ENCODE peak calls at places on chromosomes 16 and 17, in eight cellular contexts. G is nephron progenitor cell, N is LNCaP clone FGC, S is pancreas, D is A549, I is SK-N-SH, B is AG10803, R is HL-60. L is an unnamed sample.

GRCh38 chr17:58516644-58517377 is 2.4 kb upstream of the MTMR4 start:
- DNase-seq in N (no peak), D (no peak), G (no peak), I (no peak), B (no peak), S (no peak), R (no peak), L (no peak)

GRCh38 chr16:90032664-90033346 is 13.5 kb upstream of the DBNDD1 start:
- DNase-seq in I (no peak), R (no peak), N (no peak), D (no peak), S (no peak), G (no peak), B (peak; percentile 49), L (peak; percentile 71)

GRCh38 chr17:57380055-57380356 is 123.7 kb downstream of the MSI2 start:
- DNase-seq in N (no peak), B (no peak), G (no peak), R (no peak), I (no peak), S (no peak), D (no peak), L (no peak)

GRCh38 chr16:2955438-2955778 is 8.7 kb upstream of the KREMEN2 start:
- DNase-seq in N (no peak), S (peak; percentile 69), R (no peak), B (no peak), I (no peak), G (no peak), D (no peak), L (no peak)

GRCh38 chr16:82638095-82638798 is 11.5 kb downstream of the CDH13 start:
- DNase-seq in I (no peak), B (peak; percentile 73), N (no peak), R (no peak), D (no peak), S (no peak), G (no peak), L (peak; percentile 92)

GRCh38 chr17:29091591-29092291 is 48.8 kb downstream of the PIPOX start:
- DNase-seq in N (no peak), R (no peak), G (no peak), B (no peak), S (no peak), D (no peak), I (no peak), L (no peak)

GRCh38 chr16:15958703-15959348 is 9.4 kb downstream of the ABCC1 start:
- DNase-seq in G (no peak), B (no peak), N (no peak), D (no peak), R (no peak), S (no peak), I (no peak), L (no peak)

GRCh38 chr16:57611184-57611583 is 17.2 kb upstream of the ADGRG1 start:
- DNase-seq in R (no peak), D (peak; percentile 47), I (no peak), G (no peak), B (no peak), S (no peak), N (no peak), L (peak; percentile 66)

GRCh38 chr17:7410634-7411426 is 3.2 kb downstream of the NLGN2 start:
- DNase-seq in I (no peak), G (no peak), B (no peak), R (no peak), D (no peak), N (no peak), S (no peak), L (no peak)

GRCh38 chr16:81927561-81928185 is 83.6 kb downstream of the SDR42E1 start:
- DNase-seq in R (no peak), N (no peak), G (no peak), S (no peak), D (no peak), B (no peak), I (no peak), L (no peak)

GRCh38 chr17:50268632-50269287 is 5.5 kb upstream of the TMEM92 start:
- DNase-seq in D (no peak), B (no peak), I (no peak), N (no peak), S (peak; percentile 11), R (no peak), G (no peak), L (peak; percentile 41)

GRCh38 chr16:12470311-12471229 is 333.1 kb downstream of the CPPED1 start:
- DNase-seq in S (no peak), D (no peak), B (no peak), N (no peak), G (no peak), R (no peak), I (no peak), L (peak; percentile 39)

GRCh38 chr17:48560452-48560817 is 15.5 kb upstream of the HOXB2 start:
- DNase-seq in D (no peak), B (no peak), I (no peak), R (no peak), S (no peak), N (no peak), G (peak; percentile 7), L (no peak)

GRCh38 chr17:48558731-48559608 is 14.1 kb upstream of the HOXB2 start:
- DNase-seq in D (no peak), G (no peak), I (no peak), N (no peak), S (no peak), R (no peak), B (no peak), L (no peak)

GRCh38 chr17:48561894-48562810 is 16.0 kb downstream of the HOXB4 start:
- DNase-seq in N (no peak), R (no peak), D (peak; percentile 66), G (peak; percentile 59), S (no peak), B (peak; percentile 60), I (no peak), L (no peak)

GRCh38 chr17:48558057-48558456 is 13.1 kb upstream of the HOXB2 start:
- DNase-seq in B (no peak), S (no peak), R (no peak), D (no peak), G (no peak), N (no peak), I (no peak), L (no peak)

GRCh38 chr17:48559609-48560451 is 14.9 kb upstream of the HOXB2 start:
- DNase-seq in S (no peak), N (no peak), R (no peak), I (no peak), D (no peak), B (no peak), G (peak; percentile 38), L (no peak)
- TF ChIP-seq CTCF in S (no peak), N (no peak), R (no peak), I (no peak), D (no peak), B (no peak), G (no peak), L (no peak)

GRCh38 chr17:14299261-14300093 is 1.4 kb upstream of the HS3ST3B1 start:
- DNase-seq in R (peak; percentile 6), G (peak; percentile 78), N (no peak), I (no peak), S (peak; percentile 78), D (peak; percentile 23), B (peak; percentile 69), L (peak; percentile 61)

GRCh38 chr17:14298221-14298994 is 2.5 kb upstream of the HS3ST3B1 start:
- DNase-seq in S (peak; percentile 52), G (no peak), B (no peak), D (no peak), N (no peak), I (no peak), R (no peak), L (peak; percentile 45)

GRCh38 chr17:14295676-14296075 is 5.2 kb upstream of the HS3ST3B1 start:
- DNase-seq in I (no peak), D (no peak), N (no peak), G (no peak), S (no peak), R (no peak), B (no peak), L (no peak)

GRCh38 chr17:14296511-14296910 is 4.4 kb upstream of the HS3ST3B1 start:
- DNase-seq in G (no peak), I (no peak), B (no peak), D (no peak), S (no peak), R (no peak), N (no peak), L (no peak)

GRCh38 chr17:14297161-14297851 is 3.6 kb upstream of the HS3ST3B1 start:
- DNase-seq in R (peak; percentile 21), N (no peak), G (peak; percentile 74), B (peak; percentile 84), I (peak; percentile 50), S (peak; percentile 77), D (peak; percentile 59), L (peak; percentile 64)
- TF ChIP-seq CTCF in R (no peak), N (peak; percentile 59), G (no peak), B (peak; percentile 37), I (peak; percentile 46), S (no peak), D (peak; percentile 51), L (no peak)

GRCh38 chr16:49058382-49058781 is 223.3 kb downstream of the CBLN1 start:
- DNase-seq in I (no peak), R (no peak), G (no peak), N (no peak), S (no peak), B (no peak), D (no peak), L (no peak)
- TF ChIP-seq CTCF in I (no peak), R (no peak), G (no peak), N (peak; percentile 12), S (no peak), B (no peak), D (no peak), L (no peak)

DNA sequence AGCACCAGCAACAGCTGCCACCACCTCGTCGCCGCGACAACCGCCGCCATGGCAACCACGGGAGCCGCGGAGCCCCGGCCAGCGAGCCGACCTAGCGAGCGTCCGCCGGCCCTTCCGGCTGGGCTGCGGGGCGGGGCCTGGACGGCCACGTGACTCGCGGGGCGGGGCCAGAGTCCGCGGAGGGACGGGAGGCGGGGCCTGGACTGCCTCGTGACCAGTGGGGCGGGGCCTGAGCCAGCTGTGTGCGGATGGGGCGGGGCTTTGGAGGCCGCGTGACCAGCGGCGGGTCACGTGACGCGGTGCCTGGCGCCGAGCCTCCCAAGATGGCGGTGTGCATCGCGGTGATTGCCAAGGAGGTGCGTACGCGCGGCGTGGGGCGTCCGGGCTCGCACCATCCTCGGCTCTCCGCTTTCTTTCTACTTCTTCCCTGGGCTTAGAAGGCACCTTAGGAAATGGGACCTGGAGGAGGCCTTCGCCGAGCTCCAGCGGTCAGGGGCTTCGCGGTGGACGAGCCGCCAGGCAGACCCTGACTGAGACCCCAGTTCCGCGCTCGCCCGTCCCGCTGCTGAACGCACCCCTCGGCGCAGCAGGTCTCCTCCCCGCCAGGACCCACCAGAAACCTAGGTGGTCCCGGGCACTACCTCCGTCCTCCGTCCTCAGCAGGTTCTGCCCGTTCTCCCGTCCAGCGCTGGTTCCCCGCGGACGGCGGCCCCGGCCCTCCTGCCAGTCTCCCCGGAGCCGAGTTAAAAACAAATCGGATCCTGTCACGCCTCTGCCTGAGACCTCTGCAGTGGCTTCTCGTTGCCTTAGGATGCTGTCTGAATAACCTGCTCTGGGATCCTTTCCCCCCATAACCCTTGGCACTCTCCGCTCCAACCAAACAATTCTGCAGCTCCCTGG is at the start of the genes GALNS and TRAPPC2L:
- DNase-seq in R (peak; percentile 89), G (peak; percentile 100), S (peak; percentile 100), N (peak; percentile 54), D (peak; percentile 91), I (peak; percentile 100), B (peak; percentile 90), L (peak; percentile 91)
- TF ChIP-seq CTCF in R (no peak), G (no peak), S (no peak), N (no peak), D (no peak), I (no peak), B (no peak), L (no peak)

L was measured in fibroblast of mammary gland.